ENCODE peak calls at places on chromosomes 4 and X, in five cellular contexts. One of them, this sample, is unnamed. For H3K4me1 and H3K36me3, the result is how much of the 10 kb centered on the place peaks cover.

GRCh38 chr4:187656953-187657352 is 338.6 kb upstream of the ZFP42 start:
- DNase-seq in cardiac muscle cell: no peak
- DNase-seq in heart left ventricle: no peak
- DNase-seq in CD8-positive, alpha-beta memory T cell: no peak
- DNase-seq in right atrium auricular region: no peak
- DNase-seq in this sample: no peak

GRCh38 chr4:141375855-141376254 is 155.2 kb downstream of the ZNF330 start:
- DNase-seq in cardiac muscle cell: peak
- DNase-seq in heart left ventricle: no peak
- DNase-seq in CD8-positive, alpha-beta memory T cell: no peak
- DNase-seq in right atrium auricular region: no peak
- DNase-seq in this sample: peak

GRCh38 chrX:40628506-40628905 is 5.3 kb downstream of the MPC1L start:
- DNase-seq in cardiac muscle cell: peak
- DNase-seq in heart left ventricle: no peak
- DNase-seq in CD8-positive, alpha-beta memory T cell: no peak
- DNase-seq in right atrium auricular region: no peak
- DNase-seq in this sample: no peak

GRCh38 chr4:42761804-42762203 is 104.9 kb upstream of the ATP8A1 start:
- DNase-seq in cardiac muscle cell: no peak
- DNase-seq in heart left ventricle: no peak
- DNase-seq in CD8-positive, alpha-beta memory T cell: no peak
- DNase-seq in right atrium auricular region: no peak
- DNase-seq in this sample: no peak

GRCh38 chrX:96436105-96436504 is 248.5 kb upstream of the DIAPH2 start:
- DNase-seq in cardiac muscle cell: peak
- DNase-seq in heart left ventricle: no peak
- DNase-seq in CD8-positive, alpha-beta memory T cell: no peak
- DNase-seq in right atrium auricular region: no peak
- DNase-seq in this sample: no peak

GRCh38 chr4:100348472-100348871 is 158.2 kb upstream of the DDIT4L start:
- DNase-seq in cardiac muscle cell: peak
- DNase-seq in heart left ventricle: no peak
- DNase-seq in CD8-positive, alpha-beta memory T cell: no peak
- DNase-seq in right atrium auricular region: no peak
- DNase-seq in this sample: peak

GRCh38 chr4:72846280-72847111 is 223.0 kb downstream of the COX18 start:
- DNase-seq in cardiac muscle cell: peak
- DNase-seq in heart left ventricle: no peak
- DNase-seq in CD8-positive, alpha-beta memory T cell: no peak
- DNase-seq in right atrium auricular region: no peak
- DNase-seq in this sample: peak

GRCh38 chr4:151407466-151408379 is 1.3 kb upstream of the FHIP1A start:
- DNase-seq in cardiac muscle cell: no peak
- DNase-seq in heart left ventricle: peak
- DNase-seq in CD8-positive, alpha-beta memory T cell: peak
- DNase-seq in right atrium auricular region: no peak
- DNase-seq in this sample: no peak

GRCh38 chr4:129344058-129344457 is 248.1 kb downstream of the C4orf33 start:
- DNase-seq in cardiac muscle cell: peak
- DNase-seq in heart left ventricle: no peak
- DNase-seq in CD8-positive, alpha-beta memory T cell: no peak
- DNase-seq in right atrium auricular region: no peak
- DNase-seq in this sample: no peak

GRCh38 chrX:9884031-9884779 is 83.0 kb upstream of the CLDN34 start:
- DNase-seq in cardiac muscle cell: no peak
- DNase-seq in heart left ventricle: no peak
- DNase-seq in CD8-positive, alpha-beta memory T cell: no peak
- DNase-seq in right atrium auricular region: no peak
- DNase-seq in this sample: no peak

GRCh38 chr4:78481180-78481579 is 70.4 kb upstream of the ANXA3 start:
- DNase-seq in cardiac muscle cell: peak
- DNase-seq in heart left ventricle: no peak
- DNase-seq in CD8-positive, alpha-beta memory T cell: no peak
- DNase-seq in right atrium auricular region: no peak
- DNase-seq in this sample: no peak

GRCh38 chr4:7812191-7812860 is 127.3 kb downstream of the AFAP1 start:
- DNase-seq in cardiac muscle cell: no peak
- DNase-seq in heart left ventricle: no peak
- DNase-seq in CD8-positive, alpha-beta memory T cell: no peak
- DNase-seq in right atrium auricular region: no peak
- DNase-seq in this sample: no peak

GRCh38 chr4:181301735-181302380 is 941.3 kb upstream of the TENM3 start:
- DNase-seq in cardiac muscle cell: peak
- DNase-seq in heart left ventricle: peak
- DNase-seq in CD8-positive, alpha-beta memory T cell: no peak
- DNase-seq in right atrium auricular region: no peak
- DNase-seq in this sample: peak

GRCh38 chrX:96372313-96373046 is 312.2 kb upstream of the DIAPH2 start:
- DNase-seq in cardiac muscle cell: peak
- DNase-seq in heart left ventricle: no peak
- DNase-seq in CD8-positive, alpha-beta memory T cell: no peak
- DNase-seq in right atrium auricular region: no peak
- DNase-seq in this sample: peak

GRCh38 chr4:153521995-153522799 is 56.0 kb downstream of the TMEM131L start:
- DNase-seq in cardiac muscle cell: no peak
- DNase-seq in heart left ventricle: no peak
- DNase-seq in CD8-positive, alpha-beta memory T cell: peak
- DNase-seq in right atrium auricular region: no peak
- DNase-seq in this sample: no peak

GRCh38 chrX:148049441-148049840 is 68.3 kb downstream of the FMR1NB start:
- DNase-seq in cardiac muscle cell: peak
- DNase-seq in heart left ventricle: no peak
- DNase-seq in CD8-positive, alpha-beta memory T cell: peak
- DNase-seq in right atrium auricular region: no peak
- DNase-seq in this sample: peak

GRCh38 chrX:37357436-37357835 is 8.3 kb downstream of the PRRG1 start:
- DNase-seq in cardiac muscle cell: peak
- DNase-seq in heart left ventricle: no peak
- DNase-seq in CD8-positive, alpha-beta memory T cell: no peak
- DNase-seq in right atrium auricular region: no peak
- DNase-seq in this sample: no peak

GRCh38 chrX:104318330-104319009 is 63.7 kb upstream of the ESX1 start:
- DNase-seq in cardiac muscle cell: peak
- DNase-seq in heart left ventricle: no peak
- DNase-seq in CD8-positive, alpha-beta memory T cell: no peak
- DNase-seq in right atrium auricular region: no peak
- DNase-seq in this sample: no peak

GRCh38 chr4:40918330-40918729 is 168.6 kb downstream of the NSUN7 start:
- DNase-seq in cardiac muscle cell: peak
- DNase-seq in heart left ventricle: peak
- DNase-seq in CD8-positive, alpha-beta memory T cell: no peak
- DNase-seq in right atrium auricular region: peak
- DNase-seq in this sample: no peak

GRCh38 chr4:173494013-173494970 is 35.7 kb downstream of the HAND2 start:
- DNase-seq in cardiac muscle cell: peak
- DNase-seq in heart left ventricle: peak
- DNase-seq in CD8-positive, alpha-beta memory T cell: peak
- DNase-seq in right atrium auricular region: no peak
- DNase-seq in this sample: no peak

DNA sequence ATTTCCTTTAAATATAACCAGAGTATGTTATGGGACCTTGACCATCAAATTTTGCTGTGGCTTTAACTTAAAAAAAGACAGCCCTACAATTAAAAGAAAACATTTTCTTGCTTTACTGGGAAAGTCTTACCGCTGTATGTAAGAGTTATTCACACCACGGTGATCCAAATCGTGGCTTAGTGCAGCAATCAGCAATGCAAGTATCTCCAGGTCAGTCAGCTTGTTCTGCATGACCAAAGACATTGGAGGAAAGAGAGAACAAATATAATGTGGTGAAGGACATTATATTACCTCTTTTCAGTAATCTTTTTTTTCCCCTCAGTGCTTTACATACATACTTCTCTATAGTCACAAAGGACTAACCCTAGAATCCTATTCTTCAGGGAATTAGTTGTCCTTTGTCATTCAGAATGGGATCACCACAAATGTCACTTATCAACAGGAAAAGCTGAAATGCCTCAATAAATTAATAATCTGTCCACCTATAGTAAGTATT is 109.6 kb downstream of the PDE5A start:
- DNase-seq in cardiac muscle cell: no peak
- DNase-seq in heart left ventricle: no peak
- DNase-seq in CD8-positive, alpha-beta memory T cell: no peak
- DNase-seq in right atrium auricular region: no peak
- DNase-seq in this sample: no peak
- H3K27ac ChIP-seq in cardiac muscle cell: no peak
- H3K27ac ChIP-seq in heart left ventricle: peak
- H3K27ac ChIP-seq in CD8-positive, alpha-beta memory T cell: no peak
- H3K27ac ChIP-seq in right atrium auricular region: no peak
- H3K27ac ChIP-seq in this sample: no peak

GRCh38 chr4:183348706-183349659 is 26.8 kb upstream of the CLDN24 start:
- DNase-seq in cardiac muscle cell: peak
- DNase-seq in heart left ventricle: no peak
- DNase-seq in CD8-positive, alpha-beta memory T cell: no peak
- DNase-seq in right atrium auricular region: no peak
- DNase-seq in this sample: no peak
- H3K4me1 ChIP-seq in cardiac muscle cell: under half
- H3K4me1 ChIP-seq in heart left ventricle: under half
- H3K4me1 ChIP-seq in CD8-positive, alpha-beta memory T cell: under half
- H3K4me1 ChIP-seq in right atrium auricular region: under half
- H3K4me1 ChIP-seq in this sample: under half

GRCh38 chr4:150394046-150394445 is 187.9 kb upstream of the MAB21L2 start:
- DNase-seq in cardiac muscle cell: no peak
- DNase-seq in heart left ventricle: no peak
- DNase-seq in CD8-positive, alpha-beta memory T cell: no peak
- DNase-seq in right atrium auricular region: no peak
- DNase-seq in this sample: no peak
- H3K36me3 ChIP-seq in cardiac muscle cell: under half
- H3K36me3 ChIP-seq in heart left ventricle: under half
- H3K36me3 ChIP-seq in CD8-positive, alpha-beta memory T cell: under half
- H3K36me3 ChIP-seq in right atrium auricular region: under half
- H3K36me3 ChIP-seq in this sample: under half

GRCh38 chr4:71095141-71095939 is 101.9 kb downstream of the DCK start:
- DNase-seq in cardiac muscle cell: no peak
- DNase-seq in heart left ventricle: no peak
- DNase-seq in CD8-positive, alpha-beta memory T cell: no peak
- DNase-seq in right atrium auricular region: no peak
- DNase-seq in this sample: no peak

GRCh38 chr4:71093745-71094144 is 100.3 kb downstream of the DCK start:
- DNase-seq in cardiac muscle cell: no peak
- DNase-seq in heart left ventricle: no peak
- DNase-seq in CD8-positive, alpha-beta memory T cell: no peak
- DNase-seq in right atrium auricular region: no peak
- DNase-seq in this sample: no peak

DNA sequence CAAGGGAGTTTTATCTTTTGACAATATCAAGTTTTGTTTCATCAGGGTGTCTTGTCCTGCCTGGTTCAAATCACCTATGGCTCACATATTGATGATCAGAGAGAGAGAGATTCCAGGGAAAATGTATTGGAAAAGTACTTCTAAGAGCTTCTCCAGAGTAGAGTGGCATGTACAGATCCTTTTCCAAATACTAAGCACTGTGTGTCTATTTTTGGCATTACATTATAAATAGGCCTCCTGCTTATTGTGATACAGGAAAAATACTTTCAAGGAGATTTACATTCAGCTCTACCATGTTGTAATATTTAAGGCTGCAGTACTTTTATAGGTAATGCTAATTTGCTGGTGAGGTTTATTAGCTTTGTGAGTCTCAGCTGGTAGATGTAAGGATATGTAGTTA is 100.8 kb downstream of the DCK start:
- DNase-seq in cardiac muscle cell: no peak
- DNase-seq in heart left ventricle: no peak
- DNase-seq in CD8-positive, alpha-beta memory T cell: no peak
- DNase-seq in right atrium auricular region: no peak
- DNase-seq in this sample: no peak
- H3K27ac ChIP-seq in cardiac muscle cell: no peak
- H3K27ac ChIP-seq in heart left ventricle: no peak
- H3K27ac ChIP-seq in CD8-positive, alpha-beta memory T cell: no peak
- H3K27ac ChIP-seq in right atrium auricular region: no peak
- H3K27ac ChIP-seq in this sample: no peak

GRCh38 chrX:136780738-136781137 is at the start of gene ARHGEF6:
- DNase-seq in cardiac muscle cell: no peak
- DNase-seq in heart left ventricle: peak
- DNase-seq in CD8-positive, alpha-beta memory T cell: peak
- DNase-seq in right atrium auricular region: no peak
- DNase-seq in this sample: peak
- H3K4me1 ChIP-seq in cardiac muscle cell: under half
- H3K4me1 ChIP-seq in heart left ventricle: under half
- H3K4me1 ChIP-seq in CD8-positive, alpha-beta memory T cell: under half
- H3K4me1 ChIP-seq in right atrium auricular region: under half
- H3K4me1 ChIP-seq in this sample: under half